ENCODE peak calls at places on chromosomes 6 and 20, in five cellular contexts. R is effector memory CD4-positive, alpha-beta T cell; V is IMR-90; L is tibial artery; P is gastrocnemius medialis. B is an unnamed sample. For H3K9me3, the result is how much of the 10 kb centered on the place peaks cover.

GRCh38 chr6:42125663-42126062 is 16.8 kb downstream of the C6orf132 start:
- DNase-seq in R (no peak), V (no peak), L (no peak), P (no peak), B (no peak)

GRCh38 chr20:1477896-1478490 is 11.3 kb upstream of the NSFL1C start:
- DNase-seq in R (no peak), V (no peak), L (no peak), P (no peak), B (no peak)

GRCh38 chr6:16752206-16752867 is 8.9 kb downstream of the ATXN1 start:
- DNase-seq in R (no peak), V (peak), L (no peak), P (no peak), B (no peak)

GRCh38 chr6:108597601-108598315 is 37.0 kb downstream of the FOXO3 start:
- DNase-seq in R (no peak), V (peak), L (no peak), P (no peak), B (no peak)

GRCh38 chr6:29647927-29648642 is 8.8 kb upstream of the MOG start:
- DNase-seq in R (no peak), V (peak), L (no peak), P (no peak), B (no peak)

GRCh38 chr20:11274137-11274536 is 600.3 kb upstream of the JAG1 start:
- DNase-seq in R (no peak), V (peak), L (peak), P (peak), B (no peak)

GRCh38 chr6:169723991-169724553 is at the start of gene PHF10:
- DNase-seq in R (peak), V (no peak), L (peak), P (peak), B (peak)

GRCh38 chr6:110528051-110528929 is 51.9 kb upstream of the SLC22A16 start:
- DNase-seq in R (peak), V (peak), L (peak), P (no peak), B (no peak)

GRCh38 chr6:54299542-54300269 is 8.5 kb upstream of the TINAG start:
- DNase-seq in R (no peak), V (peak), L (no peak), P (no peak), B (no peak)

GRCh38 chr6:31143148-31143547 is 4.3 kb upstream of the PSORS1C2 start:
- DNase-seq in R (no peak), V (peak), L (no peak), P (peak), B (no peak)

GRCh38 chr6:157455731-157456523 is 74.9 kb downstream of the ZDHHC14 start:
- DNase-seq in R (no peak), V (no peak), L (no peak), P (no peak), B (no peak)

GRCh38 chr6:116229287-116229913 is 24.5 kb downstream of the TSPYL4 start:
- DNase-seq in R (no peak), V (peak), L (peak), P (peak), B (no peak)

GRCh38 chr6:163432300-163432699 is 17.8 kb downstream of the QKI start:
- DNase-seq in R (no peak), V (no peak), L (no peak), P (no peak), B (no peak)

GRCh38 chr20:59646487-59646886 is 42.1 kb downstream of the PHACTR3 start:
- DNase-seq in R (no peak), V (no peak), L (no peak), P (no peak), B (no peak)

GRCh38 chr20:59645316-59645715 is 41.0 kb downstream of the PHACTR3 start:
- DNase-seq in R (no peak), V (no peak), L (no peak), P (no peak), B (no peak)

GRCh38 chr20:59644371-59644939 is 40.1 kb downstream of the PHACTR3 start:
- DNase-seq in R (no peak), V (no peak), L (no peak), P (no peak), B (no peak)

GRCh38 chr20:59645761-59646171 is 41.4 kb downstream of the PHACTR3 start:
- DNase-seq in R (no peak), V (no peak), L (no peak), P (no peak), B (no peak)

DNA sequence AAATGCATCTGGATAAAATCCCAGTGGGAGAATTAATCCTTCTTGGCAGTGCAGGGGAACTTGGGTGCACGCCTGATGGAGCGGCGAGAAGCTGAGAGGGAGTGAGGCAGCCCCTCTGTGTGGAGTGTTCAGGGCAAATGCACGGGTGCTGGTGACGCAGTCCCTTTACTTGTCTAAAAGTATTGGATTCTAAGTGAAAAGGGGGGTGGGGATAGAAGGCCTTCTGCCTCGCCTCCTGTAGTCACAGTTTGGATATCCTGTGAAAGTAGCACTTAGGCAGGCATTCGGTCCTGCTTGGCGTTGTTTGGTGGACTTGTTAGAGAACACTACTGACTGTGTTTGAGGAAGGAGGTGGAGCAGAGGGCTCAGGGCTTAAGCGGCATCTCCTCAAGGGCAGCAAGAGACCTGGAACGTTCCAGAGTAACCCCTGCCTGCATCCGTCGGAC is 39.3 kb downstream of the PHACTR3 start:
- DNase-seq in R (no peak), V (no peak), L (no peak), P (no peak), B (no peak)
- H3K9me3 ChIP-seq in R (under half), V (under half), L (under half), P (under half), B (under half)

GRCh38 chr20:6034134-6034969 is 19.5 kb downstream of the LRRN4 start:
- DNase-seq in R (no peak), V (no peak), L (no peak), P (no peak), B (no peak)
- H3K9me3 ChIP-seq in R (under half), V (under half), L (under half), P (under half), B (under half)

DNA sequence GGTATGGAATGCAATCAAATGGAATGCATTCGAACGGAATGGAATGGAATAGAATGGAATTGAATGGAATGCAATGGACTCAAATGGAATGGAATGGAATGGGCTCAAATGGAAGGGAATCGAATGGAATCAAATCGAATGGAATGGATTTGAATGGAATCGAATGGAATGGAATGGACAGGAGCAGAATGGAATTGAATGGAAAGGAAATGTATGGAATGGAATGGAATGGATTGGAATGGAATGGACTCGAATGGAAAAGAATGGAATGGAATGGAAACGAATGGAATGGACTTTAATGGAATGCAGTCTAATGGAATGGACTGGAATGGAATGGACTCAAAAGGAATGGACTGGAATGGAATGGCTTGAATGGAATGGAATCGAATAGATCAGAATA is 18.3 kb upstream of the DEFB115 start:
- DNase-seq in R (no peak), V (no peak), L (no peak), P (no peak), B (no peak)
- H3K9me3 ChIP-seq in R (under half), V (under half), L (half or more), P (under half), B (under half)

GRCh38 chr20:44885392-44886275 is at the start of gene YWHAB:
- DNase-seq in R (peak), V (peak), L (peak), P (peak), B (peak)

GRCh38 chr20:44884907-44885391 is 556 bp upstream of the YWHAB start:
- DNase-seq in R (no peak), V (no peak), L (no peak), P (no peak), B (no peak)

GRCh38 chr20:44886276-44886671 is 769 bp downstream of the YWHAB start:
- DNase-seq in R (no peak), V (no peak), L (no peak), P (no peak), B (no peak)

GRCh38 chr20:44886828-44887227 is 1.3 kb downstream of the YWHAB start:
- DNase-seq in R (no peak), V (no peak), L (no peak), P (no peak), B (no peak)

DNA sequence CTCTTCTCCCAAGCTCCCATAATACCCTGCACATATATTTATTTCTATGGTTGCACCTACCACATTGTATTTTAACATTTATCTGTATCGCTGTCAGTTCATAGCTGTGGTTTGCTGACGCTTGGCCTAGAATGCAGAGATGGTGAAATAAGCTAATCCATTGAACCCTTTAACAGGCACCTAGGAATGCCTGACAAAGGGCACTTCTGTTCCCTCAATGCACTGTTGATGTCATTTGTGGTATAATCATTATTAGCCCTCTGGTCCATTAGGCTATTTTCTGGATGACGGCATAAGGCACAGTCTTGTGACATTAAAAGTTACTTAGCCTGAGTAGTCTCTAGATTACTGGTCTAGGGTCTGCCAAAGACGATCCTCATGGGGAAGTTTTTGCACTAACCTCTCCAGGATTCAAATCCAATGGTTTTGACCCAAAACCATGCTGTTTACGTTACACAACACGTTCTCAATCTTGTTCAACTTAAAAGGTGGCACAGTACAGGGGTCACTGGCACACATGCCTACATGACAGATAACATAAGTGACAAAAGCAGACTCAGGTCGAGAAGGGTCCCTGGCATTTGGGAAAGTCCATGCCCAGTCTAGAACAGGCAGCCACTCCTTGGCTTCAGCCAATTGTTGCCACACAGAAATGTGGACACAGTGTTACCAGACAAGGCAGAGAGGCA is 2.1 kb upstream of the YWHAB start:
- DNase-seq in R (no peak), V (no peak), L (no peak), P (no peak), B (no peak)
- H3K9me3 ChIP-seq in R (under half), V (under half), L (under half), P (under half), B (under half)

DNA sequence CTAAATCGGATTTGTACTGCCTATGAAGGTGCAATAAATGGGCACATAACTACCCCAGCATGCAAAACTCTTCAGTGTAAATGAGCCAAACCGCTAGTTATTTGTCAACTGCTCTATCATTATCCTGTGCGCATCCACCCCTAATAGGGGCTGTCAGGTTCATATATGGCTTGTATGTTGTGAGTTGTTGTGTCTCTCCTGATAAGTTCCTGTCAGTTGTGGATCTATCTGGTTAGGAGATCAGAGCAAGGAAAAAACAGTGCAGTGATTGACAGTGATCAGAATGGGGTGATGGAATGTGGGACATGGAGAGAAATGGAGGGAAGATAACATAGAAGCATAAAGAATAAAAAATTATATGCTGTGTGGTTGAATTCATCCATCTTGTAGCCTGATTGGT is 686.9 kb upstream of the ID4 start:
- DNase-seq in R (no peak), V (no peak), L (no peak), P (no peak), B (no peak)
- H3K9me3 ChIP-seq in R (under half), V (under half), L (under half), P (under half), B (under half)

DNA sequence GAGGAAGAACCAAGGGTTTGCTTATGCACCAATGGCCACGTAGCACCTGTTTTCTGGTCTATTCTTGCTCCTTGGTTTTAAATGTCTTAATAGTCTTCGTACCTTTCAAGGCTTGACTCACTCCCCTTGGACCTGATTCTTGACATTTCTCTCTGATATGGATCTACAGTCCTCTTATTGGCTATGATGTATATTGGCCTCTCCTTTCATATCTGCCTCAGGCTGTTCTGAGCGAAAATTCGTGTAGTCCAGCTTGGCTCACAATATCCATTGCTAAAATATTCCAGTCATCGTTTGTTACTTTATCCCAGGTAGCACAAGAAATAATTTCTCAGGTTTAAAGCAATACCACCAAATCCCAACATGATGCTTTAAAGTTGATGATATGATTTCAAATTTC is 59.6 kb downstream of the MYB start:
- DNase-seq in R (no peak), V (no peak), L (no peak), P (no peak), B (no peak)
- H3K9me3 ChIP-seq in R (under half), V (under half), L (under half), P (under half), B (under half)